ENCODE peak calls at places on chromosomes 1 and 21, in six cellular contexts. T is GM12891, Z is GM12878, D is K562, E is H1, J is HepG2. N is an unnamed sample.

GRCh38 chr1:210607361-210607760 is 278.7 kb downstream of the HHAT start:
- DNase-seq in T (no peak), Z (no peak), D (no peak), E (no peak), J (no peak), N (no peak)

GRCh38 chr21:28811860-28812259 is 180.8 kb downstream of the LTN1 start:
- DNase-seq in T (no peak), Z (no peak), D (no peak), E (no peak), J (no peak), N (no peak)

GRCh38 chr1:225422033-225422605 is 5.7 kb downstream of the LBR start:
- DNase-seq in T (no peak), Z (no peak), D (no peak), E (no peak), J (no peak), N (no peak)

GRCh38 chr1:221698579-221699349 is 43.1 kb downstream of the DUSP10 start:
- DNase-seq in T (no peak), Z (no peak), D (no peak), E (no peak), J (no peak), N (no peak)

GRCh38 chr1:25099343-25099951 is 132.9 kb downstream of the SYF2 start:
- DNase-seq in T (no peak), Z (no peak), D (no peak), E (no peak), J (peak), N (no peak)

GRCh38 chr1:3441449-3441848 is 13.0 kb upstream of the ARHGEF16 start:
- DNase-seq in T (no peak), Z (no peak), D (no peak), E (no peak), J (peak), N (no peak)

GRCh38 chr1:29450591-29450990 is 214.3 kb downstream of the PTPRU start:
- DNase-seq in T (no peak), Z (no peak), D (no peak), E (no peak), J (no peak), N (no peak)

GRCh38 chr1:30907641-30908445 is 715 bp downstream of the SDC3 start:
- DNase-seq in T (no peak), Z (no peak), D (no peak), E (no peak), J (no peak), N (no peak)

GRCh38 chr21:25689226-25689625 is 45.5 kb downstream of the ATP5PF start:
- DNase-seq in T (no peak), Z (no peak), D (no peak), E (no peak), J (no peak), N (no peak)

GRCh38 chr21:39647476-39647875 is 34.7 kb downstream of the B3GALT5 start:
- DNase-seq in T (no peak), Z (no peak), D (no peak), E (no peak), J (no peak), N (no peak)

GRCh38 chr1:39876136-39876535 is 7.2 kb downstream of the TRIT1 start:
- DNase-seq in T (no peak), Z (no peak), D (no peak), E (no peak), J (no peak), N (no peak)

GRCh38 chr1:12344611-12345299 is 114.9 kb downstream of the VPS13D start:
- DNase-seq in T (no peak), Z (peak), D (no peak), E (no peak), J (no peak), N (no peak)

GRCh38 chr1:241485145-241485544 is 34.4 kb downstream of the FH start:
- DNase-seq in T (no peak), Z (peak), D (no peak), E (no peak), J (no peak), N (no peak)

GRCh38 chr1:186782791-186783190 is 46.0 kb upstream of the PLA2G4A start:
- DNase-seq in T (no peak), Z (no peak), D (no peak), E (no peak), J (no peak), N (no peak)

GRCh38 chr21:45366931-45367401 is 38.0 kb upstream of the COL18A1 start:
- DNase-seq in T (no peak), Z (no peak), D (peak), E (no peak), J (peak), N (no peak)
- TF ChIP-seq POLR2AphosphoS5 in T (no peak), Z (no peak), D (no peak), E (no peak), J (no peak), N (no peak)

GRCh38 chr1:41862411-41863221 is 56.1 kb downstream of the HIVEP3 start:
- DNase-seq in T (no peak), Z (no peak), D (peak), E (no peak), J (no peak), N (no peak)
- TF ChIP-seq POLR2A in T (no peak), Z (no peak), D (no peak), E (no peak), J (no peak), N (no peak)

GRCh38 chr1:119815361-119815760 is 4.1 kb upstream of the REG4 start:
- DNase-seq in T (no peak), Z (no peak), D (peak), E (no peak), J (no peak), N (no peak)
- TF ChIP-seq TAF1 in T (no peak), Z (no peak), D (no peak), E (no peak), J (no peak), N (no peak)

DNA sequence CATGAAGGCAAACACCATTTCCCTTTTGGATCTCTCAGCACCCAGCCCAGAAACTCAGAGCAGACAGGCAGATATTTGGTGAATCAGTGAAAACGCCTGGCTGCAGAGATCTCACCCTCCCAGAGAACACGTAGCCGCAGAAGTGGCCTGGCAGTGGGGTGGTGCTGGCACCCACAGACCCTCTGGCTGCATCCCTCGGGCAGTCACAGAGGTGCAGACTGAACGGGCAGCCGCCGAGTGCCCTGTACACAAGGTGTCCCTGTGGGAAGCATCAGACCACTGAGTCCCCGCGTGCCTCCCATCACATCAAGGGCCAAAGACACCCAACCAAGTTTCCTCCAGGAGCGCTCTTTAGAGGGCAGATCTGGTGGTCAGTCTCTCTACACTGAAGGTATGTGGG is 12.1 kb downstream of the FAM89A start:
- DNase-seq in T (no peak), Z (no peak), D (no peak), E (no peak), J (no peak), N (no peak)
- TF ChIP-seq POLR2AphosphoS5 in T (no peak), Z (no peak), D (no peak), E (no peak), J (no peak), N (no peak)